ENCODE peak calls at places on chromosomes 7 and 10, in six cellular contexts. L is HepG2, G is GM12878, M is K562, A is upper lobe of left lung, V is A549. W is an unnamed sample.

GRCh38 chr10:43204394-43204942 is 62.4 kb downstream of the RASGEF1A start:
- ATAC-seq in G (peak; percentile 10), L (peak; percentile 13), V (peak; percentile 25), A (no peak), M (no peak), W (no peak)

GRCh38 chr10:78931333-78932083 is 137.3 kb upstream of the ZMIZ1 start:
- ATAC-seq in G (no peak), V (no peak), A (no peak), L (no peak), M (no peak), W (peak; percentile 84)

GRCh38 chr7:137454169-137455166 is 110.9 kb upstream of the PTN start:
- ATAC-seq in M (peak; percentile 85), A (peak; percentile 22), G (peak; percentile 82), L (peak; percentile 76), V (peak; percentile 78), W (peak; percentile 91)

GRCh38 chr10:13072339-13072738 is 27.6 kb upstream of the OPTN start:
- ATAC-seq in L (no peak), G (no peak), A (no peak), V (peak; percentile 25), M (peak; percentile 79), W (no peak)

GRCh38 chr10:21944727-21945386 is 58.7 kb downstream of the DNAJC1 start:
- ATAC-seq in A (no peak), G (no peak), L (no peak), V (no peak), M (peak; percentile 70), W (no peak)

GRCh38 chr7:11332186-11332864 is 358.7 kb downstream of the PHF14 start:
- ATAC-seq in G (peak; percentile 97), A (no peak), M (no peak), V (no peak), L (no peak), W (no peak)

GRCh38 chr7:2299853-2300512 is 14.3 kb downstream of the SNX8 start:
- ATAC-seq in A (no peak), V (no peak), M (no peak), G (peak; percentile 61), L (no peak), W (no peak)

GRCh38 chr7:115054478-115055122 is 132.7 kb downstream of the MDFIC start:
- ATAC-seq in G (no peak), A (no peak), V (no peak), M (no peak), L (no peak), W (peak; percentile 41)

GRCh38 chr10:38054361-38054797 is 39.8 kb upstream of the ZNF37A start:
- ATAC-seq in G (no peak), V (no peak), L (no peak), A (no peak), M (no peak), W (no peak)

GRCh38 chr10:110698782-110699201 is 54.7 kb downstream of the RBM20 start:
- ATAC-seq in V (no peak), G (no peak), L (no peak), A (no peak), M (no peak), W (no peak)

GRCh38 chr7:12709731-12710502 is 22.5 kb downstream of the ARL4A start:
- ATAC-seq in V (no peak), G (no peak), A (no peak), M (no peak), L (no peak), W (peak; percentile 47)

GRCh38 chr10:59383436-59383835 is 21.1 kb upstream of the FAM13C start:
- ATAC-seq in V (no peak), G (no peak), M (no peak), A (no peak), L (no peak), W (no peak)

GRCh38 chr10:101266396-101267298 is 37.4 kb upstream of the LBX1 start:
- ATAC-seq in L (no peak), M (no peak), G (no peak), A (no peak), V (no peak), W (no peak)

GRCh38 chr7:20797174-20798080 is 10.7 kb upstream of the SP8 start:
- ATAC-seq in G (peak; percentile 71), M (peak; percentile 78), V (peak; percentile 73), L (peak; percentile 75), A (peak; percentile 34), W (no peak)

GRCh38 chr10:37860494-37861190 is 3.2 kb upstream of the ZNF248 start:
- ATAC-seq in M (no peak), L (no peak), V (no peak), G (peak; percentile 17), A (no peak), W (no peak)

GRCh38 chr10:8360365-8360764 is 305.9 kb downstream of the GATA3 start:
- ATAC-seq in V (no peak), A (no peak), G (peak; percentile 70), M (no peak), L (no peak), W (no peak)

GRCh38 chr7:121800916-121801675 is 71.9 kb upstream of the PTPRZ1 start:
- ATAC-seq in L (no peak), M (no peak), A (no peak), V (no peak), G (no peak), W (no peak)

GRCh38 chr7:24894670-24895221 is 85.2 kb downstream of the OSBPL3 start:
- ATAC-seq in G (no peak), L (peak; percentile 71), M (peak; percentile 56), V (peak; percentile 72), A (no peak), W (no peak)

GRCh38 chr7:69598081-69598486 is at the start of gene AUTS2:
- ATAC-seq in A (peak; percentile 79), V (peak; percentile 78), L (peak; percentile 84), M (peak; percentile 81), G (peak; percentile 72), W (peak; percentile 91)
- TF ChIP-seq POLR2A in A (no peak), V (no peak), L (no peak), M (no peak), G (peak; percentile 49), W (no peak)

DNA sequence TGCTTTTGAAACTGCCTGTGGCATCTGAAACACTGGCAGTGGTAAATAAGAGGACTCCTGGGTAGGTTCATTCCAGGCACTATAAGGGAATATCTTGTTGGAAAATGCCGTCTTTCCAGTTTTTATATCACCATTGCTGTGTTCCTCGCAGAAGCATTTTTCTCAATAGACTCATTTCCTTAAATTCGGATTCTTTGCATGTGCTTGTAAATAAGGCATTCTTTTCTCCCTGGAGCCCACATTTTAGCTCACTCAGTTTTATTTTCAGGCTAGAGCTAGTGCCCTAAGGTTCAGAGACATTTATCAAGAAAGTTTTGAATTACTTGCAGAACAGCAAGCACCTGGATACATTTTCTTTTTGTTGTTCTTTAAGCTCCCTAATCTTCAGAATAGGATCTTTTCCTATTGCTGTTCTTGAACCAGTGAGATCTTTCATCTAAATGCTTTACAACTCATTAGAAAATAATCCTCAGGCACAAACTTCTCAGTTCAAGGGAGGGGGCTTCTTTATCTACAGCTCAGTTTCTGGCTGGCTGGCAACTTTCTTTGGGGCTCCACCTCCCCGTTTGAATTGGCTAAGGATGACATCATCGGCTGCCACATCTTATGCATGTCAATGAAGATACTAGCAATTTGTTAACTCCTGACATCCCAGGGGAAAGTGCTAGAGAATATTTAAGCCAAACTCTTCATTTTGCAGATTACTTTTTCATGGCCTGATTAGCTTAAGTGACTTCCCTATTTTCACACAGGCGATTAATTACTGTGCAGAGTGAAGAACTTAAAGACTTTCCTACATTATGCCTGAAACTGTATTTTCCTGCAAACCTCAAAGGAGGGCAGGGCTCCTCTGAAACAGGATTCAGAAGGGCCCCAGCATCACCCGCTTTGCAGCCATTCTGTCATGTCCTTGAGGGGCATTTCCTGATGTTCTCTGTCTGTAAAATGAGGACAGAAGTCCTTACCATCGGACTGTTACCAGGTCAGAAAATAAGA is 133.8 kb upstream of the RSU1 start:
- ATAC-seq in L (no peak), V (peak; percentile 38), M (peak; percentile 86), A (no peak), G (no peak), W (no peak)
- TF ChIP-seq EP300 in L (no peak), V (no peak), M (no peak), A (no peak), G (no peak), W (no peak)

GRCh38 chr7:139626817-139627216 is 103.3 kb downstream of the CLEC2L start:
- ATAC-seq in M (no peak), A (no peak), L (no peak), V (no peak), G (no peak), W (no peak)
- H3K27ac ChIP-seq in M (no peak overlapping the region), A (no peak overlapping the region), L (no peak overlapping the region), V (no peak overlapping the region), G (no peak overlapping the region), W (no peak overlapping the region)

DNA sequence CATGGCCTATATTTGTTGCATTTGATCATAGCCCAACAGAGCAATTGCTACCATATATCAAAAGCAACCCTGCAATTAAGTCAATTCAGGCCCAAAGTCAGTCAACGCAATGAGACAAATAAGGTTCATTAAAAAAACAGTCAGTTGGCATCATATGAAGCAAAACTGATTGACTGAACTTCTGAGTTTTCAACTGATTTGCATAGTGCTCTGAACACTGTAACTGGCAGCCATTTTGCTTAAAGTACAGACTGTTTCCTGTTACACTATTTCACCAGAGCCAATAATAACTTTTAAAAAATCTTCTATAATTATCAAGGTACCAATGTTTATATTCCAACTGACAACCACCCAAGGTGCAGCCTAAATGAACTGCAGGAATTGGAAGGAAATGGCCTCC is 68.4 kb upstream of the RAPGEF5 start:
- ATAC-seq in V (no peak), M (no peak), L (no peak), A (no peak), G (peak; percentile 57), W (no peak)
- TF ChIP-seq POLR2A in V (no peak), M (no peak), L (no peak), A (no peak), G (no peak), W (no peak)

DNA sequence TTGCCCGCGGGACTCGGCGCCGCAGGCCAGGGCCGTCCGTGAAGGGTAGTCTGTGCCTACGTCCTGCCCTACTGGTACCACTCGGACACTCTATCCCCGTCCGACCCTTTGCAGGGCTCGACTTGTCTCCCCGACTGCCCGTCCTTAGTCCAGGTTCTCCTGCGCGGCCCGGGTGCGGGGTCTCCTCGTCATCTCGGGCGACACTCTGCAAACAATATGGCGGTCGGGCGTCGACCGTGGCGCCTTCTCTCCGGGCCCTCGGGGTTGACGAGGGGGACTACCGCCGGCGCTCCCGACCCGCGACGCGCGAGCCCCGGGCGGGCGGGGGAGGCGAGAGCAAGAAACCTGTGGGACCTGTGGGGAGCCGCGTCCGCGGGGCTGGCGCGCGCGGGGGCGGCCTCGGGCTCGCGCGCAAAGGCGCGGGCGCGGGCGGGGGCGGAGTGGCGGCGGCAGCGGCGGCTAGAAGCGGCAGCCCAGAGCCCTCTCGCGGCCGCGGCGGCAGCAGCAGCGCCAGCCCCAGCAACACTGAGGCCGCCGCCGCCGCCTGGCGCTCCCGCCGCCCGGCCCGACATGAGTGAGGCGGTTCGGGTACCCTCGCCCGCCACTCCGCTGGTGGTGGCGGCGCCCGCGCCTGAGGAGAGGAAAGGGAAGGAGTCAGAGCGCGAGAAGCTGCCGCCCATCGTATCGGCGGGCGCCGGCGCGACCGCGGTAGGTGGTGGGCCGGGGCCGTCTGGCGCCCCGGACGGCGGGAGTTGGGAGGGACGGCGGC is at the start of gene HECTD2:
- ATAC-seq in V (peak; percentile 84), M (peak; percentile 86), G (peak; percentile 89), A (peak; percentile 85), L (peak; percentile 87), W (peak; percentile 88)
- TF ChIP-seq EP300 in V (no peak), M (no peak), G (no peak), A (no peak), L (no peak), W (no peak)